ENCODE peak calls at places on chromosomes 16 and 17, in seven cellular contexts. One of them, this sample, is unnamed.
A peak's percentile ranks its signal among the peaks of the same experiment; 100 is the strongest.

GRCh38 chr16:87528690-87529579 is 36.1 kb upstream of the ZCCHC14 start:
- DNase-seq in heart left ventricle: no peak
- DNase-seq in lower leg skin: no peak
- DNase-seq in lower lobe of right lung: no peak
- DNase-seq in lung: no peak
- DNase-seq in CD4-positive, alpha-beta T cell: no peak
- DNase-seq in WTC11: no peak
- DNase-seq in this sample: no peak

GRCh38 chr16:90078594-90078895 is 1.4 kb upstream of the PRDM7 start:
- DNase-seq in heart left ventricle: no peak
- DNase-seq in lower leg skin: no peak
- DNase-seq in lower lobe of right lung: no peak
- DNase-seq in lung: no peak
- DNase-seq in CD4-positive, alpha-beta T cell: no peak
- DNase-seq in WTC11: no peak
- DNase-seq in this sample: peak; percentile 34

GRCh38 chr16:88750854-88751253 is 34.2 kb downstream of the PIEZO1 start:
- DNase-seq in heart left ventricle: no peak
- DNase-seq in lower leg skin: no peak
- DNase-seq in lower lobe of right lung: no peak
- DNase-seq in lung: no peak
- DNase-seq in CD4-positive, alpha-beta T cell: no peak
- DNase-seq in WTC11: no peak
- DNase-seq in this sample: no peak

GRCh38 chr17:57255182-57255775 is 1.0 kb upstream of the MSI2 start:
- DNase-seq in heart left ventricle: no peak
- DNase-seq in lower leg skin: no peak
- DNase-seq in lower lobe of right lung: no peak
- DNase-seq in lung: no peak
- DNase-seq in CD4-positive, alpha-beta T cell: no peak
- DNase-seq in WTC11: no peak
- DNase-seq in this sample: no peak

GRCh38 chr16:83813818-83814653 is 6.3 kb downstream of the HSBP1 start:
- DNase-seq in heart left ventricle: peak; percentile 23
- DNase-seq in lower leg skin: peak; percentile 43
- DNase-seq in lower lobe of right lung: no peak
- DNase-seq in lung: no peak
- DNase-seq in CD4-positive, alpha-beta T cell: no peak
- DNase-seq in WTC11: no peak
- DNase-seq in this sample: no peak

GRCh38 chr16:85513180-85513579 is 99.9 kb upstream of the GSE1 start:
- DNase-seq in heart left ventricle: no peak
- DNase-seq in lower leg skin: no peak
- DNase-seq in lower lobe of right lung: no peak
- DNase-seq in lung: no peak
- DNase-seq in CD4-positive, alpha-beta T cell: no peak
- DNase-seq in WTC11: no peak
- DNase-seq in this sample: no peak

GRCh38 chr16:89020068-89020924 is 43.3 kb upstream of the CBFA2T3 start:
- DNase-seq in heart left ventricle: no peak
- DNase-seq in lower leg skin: no peak
- DNase-seq in lower lobe of right lung: peak; percentile 39
- DNase-seq in lung: no peak
- DNase-seq in CD4-positive, alpha-beta T cell: no peak
- DNase-seq in WTC11: no peak
- DNase-seq in this sample: no peak

GRCh38 chr17:6366144-6366755 is 68.7 kb downstream of the AIPL1 start:
- DNase-seq in heart left ventricle: no peak
- DNase-seq in lower leg skin: no peak
- DNase-seq in lower lobe of right lung: no peak
- DNase-seq in lung: no peak
- DNase-seq in CD4-positive, alpha-beta T cell: no peak
- DNase-seq in WTC11: peak; percentile 23
- DNase-seq in this sample: no peak

GRCh38 chr16:23374721-23375120 is 72.6 kb downstream of the SCNN1B start:
- DNase-seq in heart left ventricle: no peak
- DNase-seq in lower leg skin: no peak
- DNase-seq in lower lobe of right lung: peak; percentile 68
- DNase-seq in lung: peak; percentile 55
- DNase-seq in CD4-positive, alpha-beta T cell: no peak
- DNase-seq in WTC11: peak; percentile 45
- DNase-seq in this sample: no peak

GRCh38 chr17:45006927-45007461 is 38.9 kb upstream of the C1QL1 start:
- DNase-seq in heart left ventricle: no peak
- DNase-seq in lower leg skin: no peak
- DNase-seq in lower lobe of right lung: no peak
- DNase-seq in lung: no peak
- DNase-seq in CD4-positive, alpha-beta T cell: no peak
- DNase-seq in WTC11: peak; percentile 43
- DNase-seq in this sample: no peak

GRCh38 chr17:74961657-74962360 is 10.8 kb downstream of the HID1 start:
- DNase-seq in heart left ventricle: peak; percentile 88
- DNase-seq in lower leg skin: peak; percentile 86
- DNase-seq in lower lobe of right lung: peak; percentile 88
- DNase-seq in lung: peak; percentile 91
- DNase-seq in CD4-positive, alpha-beta T cell: peak; percentile 81
- DNase-seq in WTC11: peak; percentile 94
- DNase-seq in this sample: peak; percentile 66

GRCh38 chr16:65280988-65281530 is 159.2 kb upstream of the CDH11 start:
- DNase-seq in heart left ventricle: no peak
- DNase-seq in lower leg skin: no peak
- DNase-seq in lower lobe of right lung: no peak
- DNase-seq in lung: no peak
- DNase-seq in CD4-positive, alpha-beta T cell: no peak
- DNase-seq in WTC11: no peak
- DNase-seq in this sample: no peak

GRCh38 chr17:80791758-80792284 is 199.8 kb upstream of the CHMP6 start:
- DNase-seq in heart left ventricle: peak; percentile 41
- DNase-seq in lower leg skin: peak; percentile 85
- DNase-seq in lower lobe of right lung: no peak
- DNase-seq in lung: peak; percentile 44
- DNase-seq in CD4-positive, alpha-beta T cell: no peak
- DNase-seq in WTC11: no peak
- DNase-seq in this sample: no peak

GRCh38 chr17:59800530-59800942 is 92.2 kb downstream of the TUBD1 start:
- DNase-seq in heart left ventricle: no peak
- DNase-seq in lower leg skin: no peak
- DNase-seq in lower lobe of right lung: no peak
- DNase-seq in lung: no peak
- DNase-seq in CD4-positive, alpha-beta T cell: no peak
- DNase-seq in WTC11: no peak
- DNase-seq in this sample: no peak

GRCh38 chr17:1090454-1091189 is 89.2 kb downstream of the ABR start:
- DNase-seq in heart left ventricle: no peak
- DNase-seq in lower leg skin: no peak
- DNase-seq in lower lobe of right lung: peak; percentile 74
- DNase-seq in lung: no peak
- DNase-seq in CD4-positive, alpha-beta T cell: no peak
- DNase-seq in WTC11: no peak
- DNase-seq in this sample: no peak

GRCh38 chr16:49441366-49441780 is 67.8 kb downstream of the C16orf78 start:
- DNase-seq in heart left ventricle: peak; percentile 79
- DNase-seq in lower leg skin: no peak
- DNase-seq in lower lobe of right lung: no peak
- DNase-seq in lung: peak; percentile 30
- DNase-seq in CD4-positive, alpha-beta T cell: peak; percentile 78
- DNase-seq in WTC11: peak; percentile 67
- DNase-seq in this sample: no peak
- TF ChIP-seq CTCF in heart left ventricle: no peak
- TF ChIP-seq CTCF in lower leg skin: no peak
- TF ChIP-seq CTCF in lower lobe of right lung: peak; percentile 25
- TF ChIP-seq CTCF in lung: no peak
- TF ChIP-seq CTCF in CD4-positive, alpha-beta T cell: peak; percentile 64
- TF ChIP-seq CTCF in WTC11: no peak
- TF ChIP-seq CTCF in this sample: no peak

DNA sequence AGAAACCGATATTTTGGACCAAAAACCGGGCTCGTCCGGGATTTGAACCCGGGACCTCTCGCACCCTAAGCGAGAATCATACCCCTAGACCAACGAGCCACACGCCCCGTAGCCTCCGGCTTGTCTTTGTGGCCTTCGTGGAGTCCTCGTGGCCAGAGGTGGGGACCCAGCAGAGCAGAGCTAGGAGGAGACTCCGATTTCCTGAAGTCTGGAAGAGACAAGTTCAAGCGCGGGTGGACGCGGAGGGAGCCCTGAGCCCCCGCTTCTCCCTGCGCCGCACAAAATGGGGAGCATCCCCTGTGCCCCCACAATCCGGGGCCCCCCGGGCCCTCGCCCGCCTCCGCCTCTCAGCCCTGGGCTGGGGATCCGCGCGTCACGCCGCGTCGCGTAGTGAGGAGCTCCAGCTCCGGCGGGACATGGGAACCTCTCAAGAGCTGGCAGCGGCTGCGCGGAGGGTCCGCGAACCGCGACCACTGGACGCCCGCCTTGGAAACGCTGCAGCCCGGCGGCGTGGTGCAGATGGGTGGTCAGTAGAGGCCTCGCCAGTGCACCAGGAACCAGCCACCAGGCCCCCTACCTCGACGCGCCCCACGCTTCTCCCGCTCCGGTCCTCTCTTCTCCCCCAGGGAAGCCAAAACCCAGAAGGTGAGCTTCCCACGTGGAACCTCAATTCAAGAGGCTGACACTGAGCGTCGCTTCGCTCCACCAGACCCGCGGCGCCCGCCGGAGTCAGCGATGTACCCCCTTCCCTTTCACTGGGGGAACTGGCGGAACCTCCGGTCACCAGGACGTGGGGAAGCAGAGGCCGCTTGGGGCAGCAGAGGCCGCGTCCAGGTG is 5.2 kb upstream of the OR1F1 start:
- DNase-seq in heart left ventricle: no peak
- DNase-seq in lower leg skin: no peak
- DNase-seq in lower lobe of right lung: peak; percentile 68
- DNase-seq in lung: no peak
- DNase-seq in CD4-positive, alpha-beta T cell: peak; percentile 34
- DNase-seq in WTC11: peak; percentile 85
- DNase-seq in this sample: no peak
- TF ChIP-seq CTCF in heart left ventricle: no peak
- TF ChIP-seq CTCF in lower leg skin: no peak
- TF ChIP-seq CTCF in lower lobe of right lung: peak; percentile 36
- TF ChIP-seq CTCF in lung: no peak
- TF ChIP-seq CTCF in CD4-positive, alpha-beta T cell: peak; percentile 38
- TF ChIP-seq CTCF in WTC11: no peak
- TF ChIP-seq CTCF in this sample: no peak

DNA sequence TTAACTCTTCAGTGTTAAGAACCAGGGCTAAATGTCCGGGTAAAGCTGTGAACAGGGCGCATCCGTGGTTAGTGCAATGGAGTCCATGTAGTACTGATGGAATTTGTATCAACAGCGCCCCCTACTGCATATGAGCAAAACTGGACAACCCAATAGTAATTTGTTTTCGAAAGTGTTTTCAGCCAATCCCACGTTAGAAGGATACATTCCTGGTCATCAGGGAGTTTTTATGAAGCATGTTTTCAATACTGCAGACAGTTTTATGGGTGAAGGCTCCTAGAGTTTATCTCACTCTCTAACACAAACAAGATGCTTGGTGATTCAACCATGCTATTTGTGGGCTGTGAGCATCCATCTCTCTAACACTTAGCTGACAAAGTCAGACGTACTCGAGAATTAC is 46.6 kb upstream of the HNF1B start:
- DNase-seq in heart left ventricle: no peak
- DNase-seq in lower leg skin: no peak
- DNase-seq in lower lobe of right lung: no peak
- DNase-seq in lung: no peak
- DNase-seq in CD4-positive, alpha-beta T cell: no peak
- DNase-seq in WTC11: peak; percentile 30
- DNase-seq in this sample: no peak
- TF ChIP-seq CTCF in heart left ventricle: peak; percentile 39
- TF ChIP-seq CTCF in lower leg skin: no peak
- TF ChIP-seq CTCF in lower lobe of right lung: peak; percentile 44
- TF ChIP-seq CTCF in lung: no peak
- TF ChIP-seq CTCF in CD4-positive, alpha-beta T cell: peak; percentile 49
- TF ChIP-seq CTCF in WTC11: peak; percentile 73
- TF ChIP-seq CTCF in this sample: peak; percentile 60

DNA sequence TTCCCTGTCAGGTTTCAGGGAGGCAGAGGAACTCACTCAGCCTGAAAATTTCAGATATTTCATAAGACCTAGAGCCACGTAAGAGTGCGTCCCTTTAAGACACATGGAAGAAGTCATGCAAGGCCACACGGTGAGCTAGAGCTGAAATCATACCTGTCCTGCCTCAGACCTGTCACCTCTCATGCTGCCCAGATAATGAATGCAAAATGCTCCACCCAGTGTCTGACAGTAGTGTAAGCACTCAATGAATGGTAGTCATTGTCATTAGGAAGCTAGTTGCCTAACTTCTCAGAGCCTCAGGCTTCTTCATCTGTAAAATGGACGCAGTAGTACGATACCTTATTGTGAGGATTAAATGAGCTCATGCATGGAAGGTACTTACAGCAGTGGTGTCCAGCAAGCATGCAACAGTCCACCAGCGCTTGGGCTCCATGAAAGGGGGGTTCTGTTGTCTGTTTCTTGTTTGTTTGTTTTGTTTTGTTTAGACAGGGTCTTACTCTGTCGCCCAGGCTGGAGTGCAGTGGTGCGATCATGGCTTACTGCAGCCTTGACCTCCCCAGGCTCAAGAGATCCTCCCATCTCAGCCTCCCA is 60.7 kb downstream of the WSB1 start:
- DNase-seq in heart left ventricle: no peak
- DNase-seq in lower leg skin: no peak
- DNase-seq in lower lobe of right lung: no peak
- DNase-seq in lung: no peak
- DNase-seq in CD4-positive, alpha-beta T cell: no peak
- DNase-seq in WTC11: no peak
- DNase-seq in this sample: peak; percentile 52
- TF ChIP-seq CTCF in heart left ventricle: no peak
- TF ChIP-seq CTCF in lower leg skin: no peak
- TF ChIP-seq CTCF in lower lobe of right lung: no peak
- TF ChIP-seq CTCF in lung: no peak
- TF ChIP-seq CTCF in CD4-positive, alpha-beta T cell: no peak
- TF ChIP-seq CTCF in WTC11: no peak
- TF ChIP-seq CTCF in this sample: no peak

GRCh38 chr17:58331815-58332719 is 3.5 kb upstream of the TSPOAP1 start:
- DNase-seq in heart left ventricle: peak; percentile 71
- DNase-seq in lower leg skin: no peak
- DNase-seq in lower lobe of right lung: peak; percentile 91
- DNase-seq in lung: peak; percentile 74
- DNase-seq in CD4-positive, alpha-beta T cell: peak; percentile 95
- DNase-seq in WTC11: peak; percentile 8
- DNase-seq in this sample: peak; percentile 100
- TF ChIP-seq CTCF in heart left ventricle: no peak
- TF ChIP-seq CTCF in lower leg skin: no peak
- TF ChIP-seq CTCF in lower lobe of right lung: no peak
- TF ChIP-seq CTCF in lung: no peak
- TF ChIP-seq CTCF in CD4-positive, alpha-beta T cell: no peak
- TF ChIP-seq CTCF in WTC11: no peak
- TF ChIP-seq CTCF in this sample: no peak